ENCODE peak calls at places on chromosomes 2 and 18, in six cellular contexts. Q is sigmoid colon, F is stomach, Z is H1, D is transverse colon, M is prostate gland. O is an unnamed sample.
A peak's percentile ranks its signal among the peaks of the same experiment; 100 is the strongest.

GRCh38 chr2:162379719-162380580 is 36.0 kb downstream of the GCA start:
- DNase-seq in Q (no peak), F (no peak), Z (no peak), D (no peak), M (no peak), O (no peak)

GRCh38 chr2:64251497-64252277 is 107.5 kb upstream of the PELI1 start:
- DNase-seq in Q (no peak), F (no peak), Z (no peak), D (no peak), M (no peak), O (no peak)

GRCh38 chr2:191679818-191680600 is 2.1 kb downstream of the NABP1 start:
- DNase-seq in Q (no peak), F (no peak), Z (no peak), D (no peak), M (no peak), O (no peak)

GRCh38 chr2:163647300-163647699 is 88.5 kb downstream of the FIGN start:
- DNase-seq in Q (no peak), F (no peak), Z (no peak), D (no peak), M (no peak), O (no peak)

GRCh38 chr2:198283149-198283548 is 478.8 kb downstream of the PLCL1 start:
- DNase-seq in Q (no peak), F (no peak), Z (no peak), D (no peak), M (no peak), O (no peak)

GRCh38 chr2:23231865-23232264 is 153.1 kb upstream of the KLHL29 start:
- DNase-seq in Q (no peak), F (no peak), Z (no peak), D (no peak), M (no peak), O (no peak)

GRCh38 chr2:239225456-239225855 is 175.4 kb downstream of the HDAC4 start:
- DNase-seq in Q (peak; percentile 73), F (peak; percentile 25), Z (no peak), D (no peak), M (no peak), O (no peak)

GRCh38 chr2:42142476-42143184 is 26.5 kb upstream of the EML4 start:
- DNase-seq in Q (no peak), F (no peak), Z (no peak), D (no peak), M (no peak), O (peak; percentile 79)

GRCh38 chr2:47403829-47404228 is 873 bp downstream of the MSH2 start:
- DNase-seq in Q (no peak), F (peak; percentile 24), Z (no peak), D (no peak), M (no peak), O (no peak)

GRCh38 chr2:148930046-148930775 is 55.2 kb downstream of the KIF5C start:
- DNase-seq in Q (no peak), F (no peak), Z (no peak), D (no peak), M (no peak), O (no peak)

GRCh38 chr2:39938035-39938835 is 159.2 kb upstream of the THUMPD2 start:
- DNase-seq in Q (no peak), F (no peak), Z (no peak), D (no peak), M (no peak), O (no peak)

GRCh38 chr2:54020793-54021414 is 50.1 kb upstream of the PSME4 start:
- DNase-seq in Q (no peak), F (no peak), Z (no peak), D (no peak), M (no peak), O (no peak)

GRCh38 chr18:58407263-58407648 is 221.6 kb downstream of the ALPK2 start:
- DNase-seq in Q (no peak), F (no peak), Z (no peak), D (no peak), M (no peak), O (no peak)

GRCh38 chr18:31371970-31372369 is 4.6 kb upstream of the DSG4 start:
- DNase-seq in Q (no peak), F (no peak), Z (no peak), D (no peak), M (no peak), O (no peak)

GRCh38 chr2:177730792-177731191 is 338.2 kb downstream of the AGPS start:
- DNase-seq in Q (no peak), F (no peak), Z (no peak), D (no peak), M (no peak), O (no peak)

GRCh38 chr2:112958428-112959108 is 19.2 kb upstream of the IL36G start:
- DNase-seq in Q (no peak), F (no peak), Z (peak; percentile 49), D (no peak), M (peak; percentile 16), O (no peak)

GRCh38 chr2:159895258-159896209 is 97.5 kb upstream of the CD302 start:
- DNase-seq in Q (no peak), F (no peak), Z (no peak), D (no peak), M (no peak), O (no peak)

GRCh38 chr2:159892990-159893389 is 95.0 kb upstream of the CD302 start:
- DNase-seq in Q (no peak), F (no peak), Z (no peak), D (no peak), M (no peak), O (no peak)

GRCh38 chr2:159891917-159892691 is 94.1 kb upstream of the CD302 start:
- DNase-seq in Q (no peak), F (no peak), Z (no peak), D (no peak), M (no peak), O (no peak)

GRCh38 chr2:159893439-159893838 is 95.4 kb upstream of the CD302 start:
- DNase-seq in Q (no peak), F (no peak), Z (no peak), D (no peak), M (no peak), O (no peak)

GRCh38 chr2:159894145-159894838 is 96.3 kb upstream of the CD302 start:
- DNase-seq in Q (no peak), F (no peak), Z (no peak), D (no peak), M (no peak), O (no peak)
- H3K4me1 ChIP-seq in Q (no peaks in the 10 kb centered on the region), F (no peaks in the 10 kb centered on the region), Z (no peaks in the 10 kb centered on the region), D (no peaks in the 10 kb centered on the region), M (no peaks in the 10 kb centered on the region), O (no peaks in the 10 kb centered on the region)

GRCh38 chr2:196170202-196170680 is 1.1 kb downstream of the STK17B start:
- DNase-seq in Q (no peak), F (peak; percentile 65), Z (no peak), D (peak; percentile 56), M (peak; percentile 31), O (peak; percentile 78)
- TF ChIP-seq POLR2AphosphoS5 in Q (peak; percentile 15), F (no peak), Z (no peak), D (peak; percentile 62), M (peak; percentile 29), O (no peak)

GRCh38 chr2:159125858-159126257 is 157.4 kb downstream of the TANC1 start:
- DNase-seq in Q (no peak), F (no peak), Z (no peak), D (no peak), M (no peak), O (no peak)

GRCh38 chr2:159124441-159124911 is 156.0 kb downstream of the TANC1 start:
- DNase-seq in Q (no peak), F (peak; percentile 34), Z (no peak), D (peak; percentile 63), M (no peak), O (no peak)

GRCh38 chr2:159128191-159128590 is 158.3 kb downstream of the WDSUB1 start:
- DNase-seq in Q (no peak), F (no peak), Z (no peak), D (no peak), M (no peak), O (no peak)

GRCh38 chr2:159124931-159125467 is 156.6 kb downstream of the TANC1 start:
- DNase-seq in Q (no peak), F (no peak), Z (no peak), D (peak; percentile 36), M (peak; percentile 71), O (no peak)

DNA sequence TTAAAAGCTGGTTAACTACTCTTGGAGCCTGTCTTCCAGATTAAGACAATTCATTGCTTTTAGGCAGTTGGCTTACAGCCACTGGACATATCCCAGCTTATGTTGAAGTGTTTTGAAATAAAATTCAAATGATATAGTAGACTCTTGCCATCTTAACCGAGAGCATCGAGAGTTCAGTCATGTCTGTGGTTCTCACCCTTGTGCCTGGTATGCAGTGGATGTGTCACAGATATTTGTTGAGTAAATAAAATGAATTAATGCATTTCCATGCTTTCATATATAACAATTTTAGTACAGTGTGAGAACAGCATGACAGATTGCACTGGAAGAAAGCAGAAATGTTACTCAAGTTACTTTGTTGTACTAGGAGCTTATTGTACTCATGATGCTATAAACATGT is 158.2 kb downstream of the TANC1 start:
- DNase-seq in Q (no peak), F (no peak), Z (no peak), D (no peak), M (no peak), O (no peak)
- H3K4me1 ChIP-seq in Q (peaks cover 46% of the 10 kb centered on the region), F (peaks cover 23% of the 10 kb centered on the region), Z (no peaks in the 10 kb centered on the region), D (peaks cover 42% of the 10 kb centered on the region), M (peaks cover 7% of the 10 kb centered on the region), O (peaks cover 40% of the 10 kb centered on the region)

GRCh38 chr18:3796434-3796833 is 346.5 kb downstream of the TGIF1 start:
- DNase-seq in Q (no peak), F (no peak), Z (no peak), D (no peak), M (no peak), O (no peak)
- TF ChIP-seq POLR2AphosphoS5 in Q (no peak), F (no peak), Z (no peak), D (no peak), M (no peak), O (no peak)

O was measured in upper lobe of left lung.